ENCODE peak calls at places on chromosome 7, in six cellular contexts. L is lung, Y is astrocyte of the spinal cord, B is neural progenitor cell, O is lower lobe of right lung, J is stomach. I is an unnamed sample.

GRCh38 chr7:46880508-46881196 is 701.3 kb downstream of the TNS3 start:
- DNase-seq in L (no peak), Y (no peak), B (no peak), O (no peak), J (no peak), I (no peak)

GRCh38 chr7:99953649-99954048 is 22.2 kb downstream of the AZGP1 start:
- DNase-seq in L (peak; percentile 83), Y (no peak), B (no peak), O (peak; percentile 87), J (no peak), I (peak; percentile 65)

GRCh38 chr7:13981070-13981469 is 8.4 kb downstream of the ETV1 start:
- DNase-seq in L (peak; percentile 65), Y (peak; percentile 98), B (peak; percentile 50), O (no peak), J (peak; percentile 43), I (no peak)

GRCh38 chr7:117009705-117010361 is 56.5 kb downstream of the ST7 start:
- DNase-seq in L (no peak), Y (no peak), B (no peak), O (no peak), J (no peak), I (no peak)

GRCh38 chr7:159098795-159099194 is 45.9 kb downstream of the VIPR2 start:
- DNase-seq in L (no peak), Y (no peak), B (no peak), O (no peak), J (peak; percentile 25), I (no peak)

GRCh38 chr7:22481726-22482125 is 18.3 kb downstream of the STEAP1B start:
- DNase-seq in L (no peak), Y (no peak), B (no peak), O (no peak), J (no peak), I (no peak)

GRCh38 chr7:77444123-77444522 is 28.0 kb upstream of the GSAP start:
- DNase-seq in L (peak; percentile 45), Y (peak; percentile 55), B (peak; percentile 23), O (no peak), J (no peak), I (no peak)

GRCh38 chr7:5396542-5396941 is 27.1 kb downstream of the TNRC18 start:
- DNase-seq in L (peak; percentile 62), Y (no peak), B (no peak), O (peak; percentile 78), J (peak; percentile 52), I (no peak)

GRCh38 chr7:25179325-25179724 is 49.0 kb downstream of the NPVF start:
- DNase-seq in L (no peak), Y (no peak), B (no peak), O (no peak), J (no peak), I (no peak)

GRCh38 chr7:45655539-45655938 is 81.4 kb downstream of the ADCY1 start:
- DNase-seq in L (no peak), Y (no peak), B (no peak), O (no peak), J (peak; percentile 2), I (no peak)

GRCh38 chr7:112540839-112541577 is 60.2 kb downstream of the LSMEM1 start:
- DNase-seq in L (no peak), Y (no peak), B (no peak), O (no peak), J (no peak), I (no peak)

GRCh38 chr7:24378871-24379608 is 95.0 kb downstream of the NPY start:
- DNase-seq in L (peak; percentile 54), Y (peak; percentile 68), B (no peak), O (peak; percentile 57), J (no peak), I (no peak)

GRCh38 chr7:157466473-157467261 is 129.9 kb downstream of the DNAJB6 start:
- DNase-seq in L (no peak), Y (no peak), B (peak; percentile 61), O (peak; percentile 5), J (peak; percentile 17), I (no peak)

GRCh38 chr7:151905766-151906165 is 28.9 kb upstream of the PRKAG2 start:
- DNase-seq in L (no peak), Y (no peak), B (no peak), O (no peak), J (no peak), I (no peak)

GRCh38 chr7:140327261-140327661 is 71.1 kb downstream of the SLC37A3 start:
- DNase-seq in L (no peak), Y (no peak), B (no peak), O (no peak), J (no peak), I (no peak)

GRCh38 chr7:16203065-16203464 is 218.3 kb downstream of the CRPPA start:
- DNase-seq in L (no peak), Y (no peak), B (no peak), O (no peak), J (no peak), I (no peak)

GRCh38 chr7:23696916-23697441 is 13.0 kb upstream of the STK31 start:
- DNase-seq in L (no peak), Y (peak; percentile 50), B (peak; percentile 80), O (peak; percentile 75), J (peak; percentile 65), I (peak; percentile 48)

GRCh38 chr7:26493737-26494423 is 202.2 kb downstream of the SNX10 start:
- DNase-seq in L (no peak), Y (no peak), B (no peak), O (no peak), J (no peak), I (no peak)

GRCh38 chr7:41916450-41916927 is 213.6 kb upstream of the INHBA start:
- DNase-seq in L (no peak), Y (peak; percentile 96), B (no peak), O (no peak), J (no peak), I (no peak)

GRCh38 chr7:20560325-20561180 is 54.9 kb upstream of the ABCB5 start:
- DNase-seq in L (no peak), Y (no peak), B (no peak), O (no peak), J (no peak), I (no peak)

GRCh38 chr7:144842377-144842851 is 6.6 kb upstream of the TPK1 start:
- DNase-seq in L (peak; percentile 79), Y (no peak), B (peak; percentile 66), O (peak; percentile 68), J (peak; percentile 72), I (peak; percentile 88)

DNA sequence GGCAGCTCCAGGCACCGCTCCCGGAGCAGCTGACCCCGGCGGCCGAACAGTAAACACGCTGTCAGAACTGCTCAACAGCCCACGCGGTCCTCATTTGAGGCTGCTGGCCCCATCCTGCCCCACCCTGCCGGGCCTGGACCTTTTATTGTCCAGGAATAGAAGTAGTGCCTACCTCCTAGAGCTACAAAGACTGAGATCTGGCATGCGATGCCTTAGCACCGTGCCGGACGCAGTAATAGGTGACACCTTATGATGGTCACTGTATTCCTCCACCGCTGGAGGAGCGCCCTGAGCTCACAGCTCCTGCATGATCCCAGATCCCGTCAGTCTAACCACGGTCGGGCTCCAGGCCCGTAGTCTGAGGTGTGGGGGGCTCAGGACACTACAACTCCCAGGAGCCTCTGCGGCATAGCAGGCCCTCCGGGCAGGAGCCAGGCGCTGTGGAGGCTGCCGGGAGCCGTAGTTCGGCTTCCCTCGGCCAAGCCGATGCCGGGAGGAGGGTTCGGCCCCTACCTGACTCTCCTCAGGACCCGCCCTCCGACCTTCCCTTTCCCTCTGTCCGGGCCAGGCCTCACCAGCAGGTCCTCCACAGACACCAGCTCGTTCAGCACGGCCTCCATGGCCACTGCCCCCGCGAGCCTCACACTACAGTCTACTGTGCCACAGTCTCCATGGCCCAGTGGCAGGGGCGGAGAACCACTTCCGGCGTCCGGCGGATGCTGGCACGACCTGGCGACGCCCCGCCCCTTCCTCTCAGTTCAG is at the start of gene FIS1:
- DNase-seq in L (peak; percentile 93), Y (peak; percentile 92), B (peak; percentile 97), O (peak; percentile 97), J (peak; percentile 96), I (peak; percentile 88)
- TF ChIP-seq CTCF in L (peak; percentile 72), Y (peak; percentile 92), B (peak; percentile 89), O (peak; percentile 93), J (peak; percentile 86), I (peak; percentile 61)

GRCh38 chr7:2781636-2782035 is 62.5 kb downstream of the GNA12 start:
- DNase-seq in L (no peak), Y (peak; percentile 79), B (no peak), O (no peak), J (no peak), I (no peak)
- TF ChIP-seq CTCF in L (no peak), Y (no peak), B (no peak), O (no peak), J (no peak), I (no peak)

GRCh38 chr7:43479543-43479942 is 103.4 kb upstream of the STK17A start:
- DNase-seq in L (no peak), Y (no peak), B (no peak), O (no peak), J (no peak), I (no peak)

GRCh38 chr7:43475983-43476382 is 106.9 kb upstream of the STK17A start:
- DNase-seq in L (no peak), Y (no peak), B (no peak), O (no peak), J (no peak), I (no peak)

GRCh38 chr7:43481905-43482678 is 100.8 kb upstream of the STK17A start:
- DNase-seq in L (no peak), Y (peak; percentile 53), B (no peak), O (no peak), J (no peak), I (no peak)

GRCh38 chr7:43480581-43480980 is 102.3 kb upstream of the STK17A start:
- DNase-seq in L (no peak), Y (no peak), B (no peak), O (no peak), J (no peak), I (no peak)

GRCh38 chr7:43479042-43479441 is 103.9 kb upstream of the STK17A start:
- DNase-seq in L (no peak), Y (no peak), B (no peak), O (no peak), J (no peak), I (no peak)
- TF ChIP-seq CTCF in L (no peak), Y (no peak), B (peak; percentile 15), O (no peak), J (no peak), I (no peak)

GRCh38 chr7:120554960-120555571 is 282.1 kb downstream of the KCND2 start:
- DNase-seq in L (peak; percentile 38), Y (peak; percentile 67), B (peak; percentile 76), O (no peak), J (no peak), I (no peak)
- TF ChIP-seq CTCF in L (no peak), Y (peak; percentile 75), B (peak; percentile 88), O (peak; percentile 62), J (no peak), I (peak; percentile 19)

DNA sequence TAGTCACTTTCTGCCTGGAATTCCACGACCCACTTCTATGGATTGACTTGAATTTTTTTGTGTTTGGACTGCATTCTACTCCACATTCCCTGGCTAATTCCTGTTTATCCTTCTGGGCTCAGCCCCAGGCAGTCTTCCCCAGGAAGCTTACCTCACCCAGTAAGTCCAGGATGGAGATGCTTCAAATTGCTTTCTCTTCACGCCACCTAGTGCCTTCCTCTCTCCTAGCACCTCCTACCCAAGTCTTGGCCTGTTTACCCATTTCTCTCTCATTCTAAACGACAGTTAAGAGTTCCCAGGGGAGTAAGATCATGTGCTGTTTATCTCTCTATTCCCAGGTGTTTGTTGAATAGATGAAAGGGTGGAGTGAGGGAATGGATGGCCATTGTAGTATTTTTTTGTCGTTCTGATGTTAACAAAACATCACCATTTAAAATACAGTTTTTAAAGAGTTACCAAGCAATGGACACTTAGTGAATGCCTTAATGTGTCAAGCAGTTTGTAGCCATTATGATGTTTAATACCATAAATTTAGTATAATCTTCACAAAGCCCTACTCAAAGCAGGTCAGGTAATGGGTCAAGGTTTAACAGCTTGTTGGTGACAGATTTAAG is 45.5 kb upstream of the TARP start:
- DNase-seq in L (peak; percentile 36), Y (peak; percentile 78), B (peak; percentile 75), O (no peak), J (no peak), I (no peak)
- TF ChIP-seq CTCF in L (peak; percentile 22), Y (peak; percentile 84), B (peak; percentile 66), O (peak; percentile 52), J (peak; percentile 48), I (peak; percentile 72)